ENCODE peak calls at places on chromosomes 16 and 17, in seven cellular contexts. A is A549; T is BJ; Y is CD8-positive, alpha-beta memory T cell; D is cardiac fibroblast; S is body of pancreas; P is NB4. F is an unnamed sample.

GRCh38 chr17:80663783-80664206 is 119.2 kb downstream of the RPTOR start:
- DNase-seq in T (no peak), S (no peak), P (peak), Y (no peak), A (no peak), D (no peak), F (no peak)

GRCh38 chr16:48426244-48427135 is 41.3 kb upstream of the SIAH1 start:
- DNase-seq in A (no peak), S (no peak), D (peak), P (no peak), T (no peak), Y (no peak), F (no peak)

GRCh38 chr16:46632778-46633733 is 11.9 kb upstream of the SHCBP1 start:
- DNase-seq in S (no peak), P (no peak), Y (no peak), T (no peak), D (no peak), A (no peak), F (no peak)

GRCh38 chr16:1413684-1414531 is 596 bp downstream of the UNKL start:
- DNase-seq in S (peak), T (no peak), P (peak), A (peak), D (peak), Y (peak), F (no peak)

GRCh38 chr17:41917957-41918391 is 777 bp downstream of the ACLY start:
- DNase-seq in P (peak), S (peak), A (no peak), Y (peak), D (peak), T (no peak), F (no peak)

GRCh38 chr17:39763046-39763800 is 25.5 kb downstream of the GRB7 start:
- DNase-seq in Y (no peak), P (no peak), A (no peak), T (no peak), D (peak), S (no peak), F (no peak)

GRCh38 chr17:59342681-59343127 is 11.2 kb downstream of the YPEL2 start:
- DNase-seq in P (no peak), A (no peak), T (no peak), Y (no peak), D (no peak), S (no peak), F (no peak)

GRCh38 chr17:60744355-60744958 is 66.8 kb downstream of the BCAS3 start:
- DNase-seq in P (no peak), S (no peak), A (no peak), Y (no peak), T (no peak), D (peak), F (no peak)

GRCh38 chr17:58969156-58969555 is 137.5 kb downstream of the TRIM37 start:
- DNase-seq in Y (no peak), A (no peak), S (no peak), D (no peak), T (no peak), P (no peak), F (no peak)

GRCh38 chr17:34305061-34305460 is 14.2 kb upstream of the CCL8 start:
- DNase-seq in S (no peak), P (no peak), T (no peak), D (no peak), Y (no peak), A (no peak), F (no peak)

GRCh38 chr17:76738468-76738850 is 540 bp downstream of the MFSD11 start:
- DNase-seq in P (peak), A (no peak), D (peak), Y (no peak), S (no peak), T (no peak), F (no peak)

GRCh38 chr16:83214671-83215070 is 587.9 kb downstream of the CDH13 start:
- DNase-seq in T (no peak), S (no peak), Y (no peak), A (no peak), P (no peak), D (no peak), F (no peak)

GRCh38 chr16:15643453-15644305 is 725 bp upstream of the MARF1 start:
- DNase-seq in D (peak), T (no peak), S (peak), A (peak), P (peak), Y (no peak), F (peak)

GRCh38 chr16:11104168-11105037 is 151.6 kb downstream of the SOCS1 start:
- DNase-seq in S (no peak), A (no peak), P (no peak), D (no peak), Y (no peak), T (no peak), F (no peak)

GRCh38 chr17:2551493-2551892 is 39.8 kb upstream of the METTL16 start:
- DNase-seq in P (no peak), T (no peak), Y (no peak), A (no peak), D (no peak), S (no peak), F (no peak)

DNA sequence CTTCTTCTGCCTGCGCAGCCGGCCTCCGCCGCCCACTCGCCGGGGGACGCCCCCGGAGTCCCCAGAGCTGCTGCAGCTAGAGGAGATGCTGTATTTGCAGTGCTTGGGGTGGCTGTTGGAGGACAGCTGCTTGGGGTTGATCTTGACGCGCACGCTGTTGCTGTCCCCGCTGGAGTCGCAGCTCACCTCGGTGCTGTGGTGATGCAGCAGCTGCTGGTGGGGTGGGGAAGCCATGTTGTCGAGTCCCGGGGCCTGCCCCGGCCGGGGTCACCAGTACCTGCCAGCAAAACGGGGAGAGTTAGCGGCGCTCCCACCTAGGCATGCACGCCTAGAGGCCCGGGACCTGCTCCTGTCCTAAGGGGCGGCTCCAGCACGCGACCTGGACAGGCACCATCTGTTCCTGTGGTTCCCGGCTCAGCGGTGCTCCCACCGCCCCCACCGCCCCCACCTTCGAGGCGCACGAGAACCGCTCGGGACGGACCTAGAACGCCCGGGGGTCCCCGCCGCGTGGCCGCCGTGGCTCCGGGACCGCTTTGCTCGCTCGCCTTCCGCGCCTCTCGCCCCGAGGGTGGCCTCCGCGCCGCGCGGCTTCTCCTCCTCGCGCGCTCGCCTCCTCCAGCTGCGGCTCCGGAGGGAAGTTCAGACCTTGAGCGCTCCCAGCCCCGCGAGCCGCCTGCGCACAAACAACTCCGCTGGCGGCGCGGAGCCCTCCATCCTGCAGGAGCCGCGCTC is 867 bp downstream of the ADCY9 start:
- DNase-seq in S (peak), Y (peak), A (peak), P (peak), T (no peak), D (peak), F (peak)
- H3K4me3 ChIP-seq in S (peak), Y (peak), A (peak), P (peak), T (peak), D (peak), F (peak)

DNA sequence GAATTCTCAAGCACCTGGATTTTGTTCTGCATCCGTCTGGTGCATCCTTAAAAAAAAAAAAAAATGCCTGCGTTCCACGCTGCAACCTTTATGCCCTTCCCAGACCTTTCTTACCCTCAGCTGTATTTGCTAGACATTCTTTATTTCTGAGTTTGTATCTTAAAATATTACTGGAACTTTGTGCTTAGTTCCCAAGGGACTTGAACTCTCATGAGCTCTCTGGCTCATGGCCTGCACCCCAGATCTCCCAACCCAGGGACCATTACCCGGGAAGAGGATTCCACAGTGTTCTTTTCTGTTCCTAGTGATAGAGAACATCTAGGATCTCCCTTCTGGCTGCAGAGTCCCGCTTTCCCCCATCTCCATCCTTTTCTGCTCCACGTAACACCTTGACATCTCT is 28.9 kb upstream of the CLEC18A start:
- DNase-seq in D (peak), Y (no peak), P (no peak), S (no peak), T (no peak), A (no peak), F (no peak)
- H3K4me3 ChIP-seq in D (no peak), Y (no peak), P (no peak), S (no peak), T (no peak), A (no peak), F (no peak)

GRCh38 chr17:72119280-72119962 is 1.4 kb upstream of the SOX9 start:
- DNase-seq in T (no peak), A (no peak), S (no peak), D (no peak), Y (no peak), P (no peak), F (no peak)

GRCh38 chr17:72117470-72117747 is 3.4 kb upstream of the SOX9 start:
- DNase-seq in A (no peak), S (no peak), T (no peak), Y (no peak), D (no peak), P (no peak), F (no peak)

GRCh38 chr17:72117748-72118587 is 2.9 kb upstream of the SOX9 start:
- DNase-seq in S (peak), A (no peak), Y (no peak), P (no peak), D (no peak), T (no peak), F (no peak)

GRCh38 chr17:72119963-72120877 is 600 bp upstream of the SOX9 start:
- DNase-seq in A (peak), Y (no peak), S (peak), P (no peak), T (no peak), D (peak), F (peak)

DNA sequence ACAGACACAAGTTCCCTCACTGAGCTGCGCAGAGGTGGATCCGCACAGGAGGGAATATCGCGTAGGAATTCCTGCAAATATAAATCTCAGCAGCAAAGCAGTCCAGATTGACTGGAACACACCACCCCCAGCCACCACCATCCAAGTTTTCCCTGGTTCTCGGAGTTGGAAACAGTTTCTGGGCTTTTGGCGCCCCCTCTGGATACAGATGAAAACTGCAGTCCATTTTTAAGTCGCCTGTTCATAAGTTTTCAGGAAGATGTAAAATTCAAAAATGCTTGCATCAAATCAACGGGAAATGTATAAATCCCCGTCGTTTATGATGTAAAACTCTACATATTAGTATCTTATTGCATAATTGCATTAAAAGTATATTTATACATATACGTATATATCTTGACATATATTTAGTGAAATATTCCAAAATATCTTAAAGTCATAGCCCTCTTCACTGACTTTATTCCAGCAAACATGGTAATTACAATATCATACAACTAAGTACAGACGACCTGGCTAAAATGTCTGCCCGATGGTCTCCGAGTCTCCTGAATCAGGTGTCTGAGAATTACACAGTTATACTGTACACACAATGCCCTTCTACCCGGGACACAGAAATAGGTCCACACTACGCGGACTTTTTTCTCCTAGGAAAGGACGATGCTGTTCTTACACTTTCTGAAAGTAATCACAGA is 2.1 kb upstream of the SOX9 start:
- DNase-seq in A (peak), Y (no peak), P (peak), S (peak), T (no peak), D (peak), F (peak)
- H3K4me3 ChIP-seq in A (peak), Y (no peak), P (no peak), S (no peak), T (no peak), D (no peak), F (peak)

GRCh38 chr16:89006036-89006752 is 29.2 kb upstream of the CBFA2T3 start:
- DNase-seq in A (no peak), P (no peak), S (no peak), T (no peak), Y (no peak), D (no peak), F (no peak)

GRCh38 chr16:89004209-89004831 is 27.3 kb upstream of the CBFA2T3 start:
- DNase-seq in A (no peak), D (no peak), S (no peak), T (no peak), P (no peak), Y (no peak), F (no peak)

GRCh38 chr16:89002851-89003830 is 26.1 kb upstream of the CBFA2T3 start:
- DNase-seq in D (no peak), P (no peak), A (no peak), Y (no peak), T (no peak), S (no peak), F (no peak)

GRCh38 chr16:89005201-89006035 is 28.4 kb upstream of the CBFA2T3 start:
- DNase-seq in D (no peak), Y (no peak), A (no peak), T (no peak), S (no peak), P (peak), F (no peak)

DNA sequence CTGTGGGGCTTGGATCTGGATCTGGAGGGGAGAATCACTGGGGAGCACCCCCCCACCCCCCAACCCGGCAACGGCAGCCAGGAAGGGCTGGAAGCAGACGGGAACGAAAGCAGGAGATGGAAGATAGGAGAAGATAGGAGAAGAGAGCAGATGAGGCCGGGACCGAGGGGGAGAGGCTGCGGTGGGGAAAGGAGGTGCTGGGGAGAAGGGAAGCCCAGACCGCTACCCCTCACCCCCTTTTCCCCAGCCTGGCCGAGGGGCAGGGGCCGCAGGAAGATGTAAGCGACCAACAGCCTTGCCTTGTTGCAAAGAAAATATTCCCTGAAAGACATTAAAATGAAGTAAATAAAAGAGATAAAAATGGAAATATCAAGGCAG is 26.8 kb upstream of the CBFA2T3 start:
- DNase-seq in P (no peak), D (no peak), S (no peak), T (no peak), Y (no peak), A (no peak), F (no peak)
- H3K4me3 ChIP-seq in P (no peak), D (no peak), S (no peak), T (no peak), Y (no peak), A (no peak), F (no peak)

DNA sequence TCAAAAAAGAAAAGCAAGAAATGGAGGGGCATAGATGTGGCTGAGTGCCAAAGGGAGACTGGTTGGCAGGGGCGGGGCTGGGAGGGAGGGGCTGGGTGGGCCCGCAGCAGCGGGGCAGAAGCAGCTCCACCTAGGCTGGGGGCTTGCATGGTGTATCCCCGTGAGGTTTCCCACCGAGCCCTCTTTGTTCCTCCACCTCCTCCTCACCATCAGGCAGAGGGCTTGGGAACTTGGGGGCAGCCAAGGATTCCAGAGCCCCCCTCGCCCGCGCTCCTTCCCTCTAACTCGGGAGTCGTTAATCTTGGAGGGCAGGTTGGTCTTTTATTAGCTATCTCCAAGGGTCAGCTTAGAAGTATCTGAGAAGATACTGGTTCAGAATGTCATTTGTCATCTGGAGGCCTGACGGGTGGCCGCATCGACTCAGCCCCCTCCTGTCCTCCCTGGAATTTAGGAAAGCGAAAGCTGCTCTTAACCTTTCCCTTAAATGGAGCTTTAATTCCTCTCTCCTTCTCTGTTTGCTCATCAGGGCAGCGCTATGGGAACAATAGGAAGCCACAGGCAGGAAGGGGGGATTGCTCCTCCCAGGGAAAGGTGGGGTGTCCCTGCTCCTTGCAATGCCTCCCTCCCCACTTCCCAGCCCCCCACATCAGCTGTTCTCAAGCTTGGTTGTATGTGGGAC is 274.3 kb upstream of the XYLT1 start:
- DNase-seq in S (no peak), P (no peak), Y (no peak), D (no peak), T (no peak), A (no peak), F (no peak)
- H3K4me3 ChIP-seq in S (no peak), P (no peak), Y (no peak), D (no peak), T (no peak), A (no peak), F (peak)

F was measured in AG04450.